ENCODE peak calls at places on chromosome 18, in four cellular contexts. C is activated T-helper 1 cell treated with anti-CD3 and anti-CD28 coated beads, Interleukin-12 subunit alpha, Interleukin-12 subunit beta, Interleukin-2, Interleukin-4 antibody, amounts not matched to agents 30 ng/mL and 10 ng/mL and 1 ng/mL, durations not matched to agents 14 hours and 24 hours and 36 hours; W is HCEC 1CT; P is nucleus accumbens. I is an unnamed sample.

GRCh38 chr18:6435731-6436130 is 21.0 kb upstream of the L3MBTL4 start:
- DNase-seq in P (no peak), C (no peak), W (no peak), I (no peak)

GRCh38 chr18:31581498-31582197 is 10.0 kb upstream of the TTR start:
- DNase-seq in C (no peak), P (no peak), W (no peak), I (no peak)

GRCh38 chr18:62409821-62410220 is 84.7 kb downstream of the TNFRSF11A start:
- DNase-seq in P (no peak), C (no peak), W (no peak), I (no peak)

GRCh38 chr18:62486290-62486964 is 36.4 kb upstream of the ZCCHC2 start:
- DNase-seq in W (peak), P (no peak), C (no peak), I (peak)

GRCh38 chr18:11391636-11392035 is 217.8 kb upstream of the SLC35G4 start:
- DNase-seq in C (no peak), P (no peak), W (peak), I (peak)

GRCh38 chr18:52541056-52541455 is 201.1 kb downstream of the DCC start:
- DNase-seq in P (no peak), W (no peak), C (no peak), I (no peak)

GRCh38 chr18:76262956-76263955 is 231.8 kb downstream of the ZNF516 start:
- DNase-seq in W (no peak), P (no peak), C (no peak), I (no peak)

GRCh38 chr18:63763831-63764600 is 11.2 kb upstream of the SERPINB7 start:
- DNase-seq in P (no peak), C (no peak), W (peak), I (peak)

GRCh38 chr18:37741012-37741586 is 175.5 kb upstream of the CELF4 start:
- DNase-seq in P (no peak), C (no peak), W (no peak), I (no peak)

GRCh38 chr18:59719533-59720325 is 22.5 kb upstream of the CCBE1 start:
- DNase-seq in P (no peak), C (no peak), W (peak), I (peak)

GRCh38 chr18:48803951-48804855 is 146.6 kb downstream of the SMAD7 start:
- DNase-seq in W (no peak), P (no peak), C (no peak), I (no peak)

GRCh38 chr18:75351409-75351808 is 76.1 kb downstream of the SMIM21 start:
- DNase-seq in P (no peak), C (no peak), W (no peak), I (no peak)

GRCh38 chr18:13500891-13501887 is 225.2 kb downstream of the FAM210A start:
- DNase-seq in P (peak), W (no peak), C (no peak), I (peak)

GRCh38 chr18:35159782-35160181 is 81.1 kb upstream of the ZNF397 start:
- DNase-seq in C (no peak), P (no peak), W (peak), I (no peak)

GRCh38 chr18:23479829-23480505 is 23.3 kb upstream of the RMC1 start:
- DNase-seq in C (no peak), W (no peak), P (no peak), I (no peak)

GRCh38 chr18:51537487-51537886 is 340.0 kb upstream of the MEX3C start:
- DNase-seq in P (peak), C (no peak), W (no peak), I (no peak)

GRCh38 chr18:7023581-7023980 is 94.0 kb downstream of the LAMA1 start:
- DNase-seq in P (no peak), C (no peak), W (no peak), I (no peak)

GRCh38 chr18:24528857-24529256 is 68.4 kb downstream of the HRH4 start:
- DNase-seq in W (no peak), P (no peak), C (no peak), I (no peak)

GRCh38 chr18:74012954-74013630 is 134.5 kb downstream of the FBXO15 start:
- DNase-seq in C (no peak), W (no peak), P (no peak), I (no peak)

GRCh38 chr18:79423211-79424007 is 27.7 kb downstream of the NFATC1 start:
- DNase-seq in C (no peak), P (no peak), W (no peak), I (no peak)

GRCh38 chr18:8450013-8450412 is 159.2 kb upstream of the RAB12 start:
- DNase-seq in C (no peak), W (no peak), P (no peak), I (peak)

GRCh38 chr18:43665239-43665788 is 388.0 kb upstream of the SYT4 start:
- DNase-seq in C (no peak), P (no peak), W (peak), I (peak)

I was measured in EL.